ENCODE peak calls at places on chromosome 2, in ten cellular contexts. T is colonic mucosa; R is adrenal gland; K is CD8-positive, alpha-beta T cell; G is endodermal cell; S is Caco-2; M is MM.1S; U is tibial artery; A is upper lobe of left lung; J is testis. I is an unnamed sample. For H3K36me3, the result is how much of the 10 kb centered on the place peaks cover.

GRCh38 chr2:235082939-235083338 is 131.1 kb downstream of the SH3BP4 start:
- DNase-seq in S (no peak), U (no peak), G (peak), R (no peak), K (no peak), T (no peak), J (no peak), M (no peak), A (no peak), I (no peak)

GRCh38 chr2:23824777-23825212 is 102.1 kb downstream of the ATAD2B start:
- DNase-seq in R (no peak), K (no peak), M (peak), T (peak), U (no peak), G (peak), J (no peak), A (no peak), S (no peak), I (no peak)

GRCh38 chr2:128321421-128321775 is 2.7 kb upstream of the HS6ST1 start:
- DNase-seq in S (peak), T (no peak), R (no peak), A (peak), K (no peak), M (no peak), U (peak), J (peak), G (no peak), I (no peak)

GRCh38 chr2:47165001-47165555 is 10.0 kb upstream of the STPG4 start:
- DNase-seq in J (no peak), G (no peak), R (no peak), T (no peak), U (no peak), A (no peak), M (no peak), K (no peak), S (no peak), I (no peak)

GRCh38 chr2:33704352-33704751 is 105.3 kb upstream of the FAM98A start:
- DNase-seq in G (no peak), S (no peak), A (no peak), R (no peak), J (no peak), T (no peak), K (no peak), M (no peak), U (no peak), I (no peak)

GRCh38 chr2:40371525-40372277 is 80.2 kb downstream of the SLC8A1 start:
- DNase-seq in K (no peak), S (no peak), A (no peak), T (peak), G (peak), J (no peak), U (peak), M (no peak), R (peak), I (no peak)

GRCh38 chr2:44786045-44786817 is 155.3 kb upstream of the SIX3 start:
- DNase-seq in R (no peak), S (peak), T (no peak), U (no peak), A (no peak), G (no peak), K (no peak), J (no peak), M (no peak), I (no peak)

GRCh38 chr2:130759906-130760753 is 4.8 kb downstream of the AMER3 start:
- DNase-seq in A (no peak), J (no peak), S (no peak), T (no peak), R (peak), K (no peak), M (no peak), G (no peak), U (no peak), I (no peak)

GRCh38 chr2:17713291-17713690 is 40.3 kb downstream of the SMC6 start:
- DNase-seq in R (no peak), A (no peak), G (no peak), J (no peak), K (no peak), T (no peak), M (no peak), U (no peak), S (no peak), I (no peak)

GRCh38 chr2:38145226-38145625 is 69.3 kb upstream of the CYP1B1 start:
- DNase-seq in G (no peak), T (no peak), A (no peak), J (no peak), M (no peak), R (no peak), U (no peak), K (no peak), S (no peak), I (no peak)

GRCh38 chr2:132489150-132489549 is 72.5 kb downstream of the GPR39 start:
- DNase-seq in J (peak), G (peak), K (no peak), S (no peak), T (no peak), M (no peak), R (no peak), A (no peak), U (no peak), I (no peak)

GRCh38 chr2:106192752-106193490 is 1.2 kb downstream of the UXS1 start:
- DNase-seq in G (peak), T (peak), R (peak), K (peak), A (peak), S (no peak), J (peak), M (peak), U (no peak), I (no peak)

GRCh38 chr2:120735750-120736170 is at the start of gene GLI2:
- DNase-seq in R (peak), T (peak), S (peak), U (peak), A (peak), G (peak), J (peak), K (no peak), M (peak), I (no peak)

GRCh38 chr2:201796478-201796865 is 9.9 kb upstream of the CDK15 start:
- DNase-seq in A (no peak), K (no peak), U (no peak), T (no peak), R (no peak), M (peak), G (no peak), S (no peak), J (no peak), I (no peak)

GRCh38 chr2:143807677-143808076 is 678.5 kb downstream of the ARHGAP15 start:
- DNase-seq in G (no peak), J (no peak), A (peak), T (no peak), M (no peak), U (no peak), K (no peak), S (no peak), R (no peak), I (no peak)

GRCh38 chr2:56379066-56379465 is 195.3 kb downstream of the CCDC85A start:
- DNase-seq in U (no peak), G (no peak), K (no peak), A (no peak), R (no peak), T (no peak), J (no peak), M (no peak), S (no peak), I (no peak)

GRCh38 chr2:231987088-231987788 is 25.7 kb downstream of the DIS3L2 start:
- DNase-seq in U (no peak), T (no peak), K (no peak), R (no peak), A (no peak), J (no peak), G (no peak), S (no peak), M (no peak), I (no peak)

GRCh38 chr2:196538189-196538588 is 101.3 kb upstream of the CCDC150 start:
- DNase-seq in K (no peak), T (no peak), S (no peak), J (no peak), G (no peak), R (no peak), U (no peak), A (no peak), M (no peak), I (no peak)

GRCh38 chr2:96527990-96528679 is 8.4 kb upstream of the ARID5A start:
- DNase-seq in S (no peak), M (peak), K (peak), A (peak), T (no peak), J (peak), U (peak), G (no peak), R (peak), I (no peak)

GRCh38 chr2:189298481-189298880 is 118.9 kb upstream of the COL5A2 start:
- DNase-seq in U (no peak), K (no peak), S (no peak), J (no peak), M (no peak), R (no peak), T (no peak), A (no peak), G (no peak), I (no peak)

GRCh38 chr2:112841399-112842044 is 4.9 kb upstream of the IL1B start:
- DNase-seq in A (no peak), K (no peak), M (no peak), G (no peak), R (no peak), J (no peak), U (no peak), T (no peak), S (no peak), I (no peak)

GRCh38 chr2:207765960-207766582 is 3.6 kb downstream of the FZD5 start:
- DNase-seq in M (no peak), U (no peak), T (no peak), A (no peak), G (peak), K (no peak), S (no peak), R (no peak), J (no peak), I (no peak)

GRCh38 chr2:239780236-239780997 is 244.7 kb downstream of the NDUFA10 start:
- DNase-seq in M (no peak), K (no peak), R (no peak), T (no peak), U (peak), S (no peak), A (peak), J (no peak), G (peak), I (no peak)

GRCh38 chr2:217932661-217933325 is 70.0 kb downstream of the TNS1 start:
- DNase-seq in J (no peak), A (no peak), R (peak), G (no peak), S (no peak), T (no peak), U (no peak), K (no peak), M (no peak), I (no peak)

GRCh38 chr2:128091691-128092050 is 671 bp downstream of the UGGT1 start:
- DNase-seq in J (no peak), A (no peak), K (no peak), R (no peak), T (no peak), G (no peak), S (no peak), U (no peak), M (peak), I (no peak)

GRCh38 chr2:71831208-71831577 is 316.5 kb downstream of the CYP26B1 start:
- DNase-seq in T (no peak), R (no peak), U (peak), J (no peak), S (no peak), M (no peak), K (no peak), G (peak), A (no peak), I (no peak)

GRCh38 chr2:1233280-1233679 is 180.0 kb upstream of the TPO start:
- DNase-seq in S (no peak), J (no peak), T (no peak), K (no peak), A (peak), U (no peak), M (no peak), G (no peak), R (no peak), I (no peak)

GRCh38 chr2:667332-668000 is 9.7 kb downstream of the TMEM18 start:
- DNase-seq in G (no peak), U (no peak), M (no peak), S (no peak), R (peak), A (no peak), J (no peak), K (no peak), T (no peak), I (no peak)

GRCh38 chr2:149744845-149745244 is 157.3 kb upstream of the MMADHC start:
- DNase-seq in J (no peak), A (no peak), M (no peak), T (no peak), K (no peak), R (no peak), U (no peak), G (no peak), S (no peak), I (no peak)

GRCh38 chr2:108305901-108306300 is 17.2 kb downstream of the SULT1C2 start:
- DNase-seq in J (no peak), G (no peak), M (no peak), R (no peak), A (no peak), T (no peak), U (no peak), S (no peak), K (no peak), I (no peak)

GRCh38 chr2:134288814-134289213 is 34.9 kb downstream of the MGAT5 start:
- DNase-seq in U (no peak), K (peak), T (no peak), A (no peak), S (no peak), G (no peak), J (no peak), M (no peak), R (no peak), I (no peak)

GRCh38 chr2:1717129-1717528 is 27.2 kb downstream of the PXDN start:
- DNase-seq in M (no peak), T (no peak), S (no peak), J (peak), K (no peak), R (no peak), G (peak), A (no peak), U (no peak), I (no peak)

GRCh38 chr2:113202305-113203216 is 28.8 kb downstream of the PSD4 start:
- DNase-seq in U (peak), M (no peak), K (no peak), R (peak), T (no peak), G (peak), S (no peak), J (no peak), A (no peak), I (no peak)

GRCh38 chr2:70615222-70615621 is 61.6 kb upstream of the TGFA start:
- DNase-seq in R (no peak), G (no peak), T (no peak), U (no peak), A (no peak), K (no peak), M (no peak), J (no peak), S (no peak), I (no peak)

GRCh38 chr2:177334940-177335543 is 57.5 kb upstream of the AGPS start:
- DNase-seq in S (no peak), G (no peak), K (no peak), R (no peak), J (peak), M (peak), T (no peak), A (peak), U (no peak), I (no peak)

GRCh38 chr2:240140511-240140910 is at the start of gene OTOS:
- DNase-seq in M (no peak), U (peak), T (no peak), A (no peak), J (no peak), S (no peak), R (no peak), G (no peak), K (no peak), I (no peak)

GRCh38 chr2:61604433-61604832 is 66.3 kb upstream of the XPO1 start:
- DNase-seq in R (no peak), K (no peak), G (no peak), J (no peak), S (no peak), A (no peak), M (no peak), T (no peak), U (no peak), I (no peak)

GRCh38 chr2:74577448-74577847 is 22.9 kb downstream of the DOK1 start:
- DNase-seq in G (no peak), S (no peak), A (peak), J (no peak), U (no peak), M (no peak), R (no peak), K (no peak), T (no peak), I (no peak)

GRCh38 chr2:133817680-133818566 is 249.7 kb upstream of the NCKAP5 start:
- DNase-seq in J (no peak), K (no peak), S (peak), A (no peak), G (no peak), T (no peak), M (no peak), U (no peak), R (no peak), I (no peak)

DNA sequence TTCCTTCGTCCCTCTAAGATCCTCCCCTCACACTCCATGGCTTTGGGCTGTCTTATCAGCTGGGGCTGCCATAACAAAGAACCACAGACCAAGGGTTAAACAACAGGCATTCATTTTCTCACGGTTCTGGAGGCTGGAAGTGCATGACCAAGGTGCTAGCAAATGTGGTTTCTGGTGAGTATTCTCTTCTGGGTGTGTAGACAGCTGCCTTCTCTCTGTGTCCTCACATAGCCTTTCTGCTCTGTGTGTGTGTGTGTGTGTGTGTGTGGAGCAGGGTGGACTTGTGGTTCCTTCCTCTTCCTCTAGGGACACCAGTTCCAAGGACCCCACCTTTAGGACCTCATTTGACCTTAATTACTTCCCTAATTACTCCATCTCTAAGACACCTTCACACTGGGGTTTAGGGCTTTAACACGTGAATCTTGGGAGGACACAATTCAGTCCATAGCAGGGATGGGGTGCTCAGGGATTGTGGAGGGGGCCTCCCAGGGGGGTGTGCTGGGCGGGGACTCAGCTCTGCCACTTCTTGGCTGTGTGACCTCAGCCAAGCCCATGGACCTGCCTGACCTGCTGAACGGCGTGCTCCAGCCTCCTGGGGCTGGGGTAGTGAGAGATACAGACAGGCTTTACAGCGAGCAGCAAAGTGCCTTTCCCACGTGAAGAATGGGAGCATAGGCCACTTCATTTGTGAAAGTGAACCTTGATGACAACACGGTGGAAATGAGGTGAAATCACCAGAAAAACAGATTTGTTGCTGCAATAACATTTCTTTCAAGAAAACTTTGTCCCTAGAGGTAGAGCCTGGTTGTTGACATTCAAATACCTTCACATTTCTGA is 38.1 kb downstream of the ACKR3 start:
- DNase-seq in K (no peak), J (no peak), G (peak), U (no peak), S (peak), T (no peak), A (no peak), R (no peak), M (no peak), I (no peak)
- TF ChIP-seq CTCF in K (no peak), J (no peak), G (peak), U (no peak), S (no peak), T (no peak), A (no peak), R (no peak), M (no peak), I (no peak)

DNA sequence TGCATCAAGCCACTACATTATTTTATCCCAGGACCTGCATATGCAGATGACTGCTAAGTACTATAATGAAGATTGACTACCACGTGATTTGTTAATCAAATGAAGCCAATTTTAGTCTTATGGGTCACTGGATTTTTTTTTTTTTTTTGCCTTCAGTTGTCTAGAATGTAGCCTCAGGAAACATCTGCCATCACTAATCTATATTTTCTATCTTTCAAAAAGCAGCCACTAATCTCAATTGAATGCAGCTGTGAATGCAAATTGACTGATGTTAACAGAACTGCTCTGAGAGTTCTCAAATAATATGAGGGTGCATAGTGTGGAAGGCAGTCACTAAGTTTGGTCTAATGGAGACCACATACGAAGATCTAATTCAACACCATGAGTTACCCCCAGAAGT is 106.3 kb downstream of the ABCA12 start:
- DNase-seq in A (no peak), R (no peak), J (no peak), G (no peak), U (no peak), M (no peak), K (no peak), S (no peak), T (no peak), I (no peak)
- H3K36me3 ChIP-seq in A (under half), R (under half), J (under half), G (under half), U (under half), M (under half), K (under half), S (under half), T (under half), I (under half)

DNA sequence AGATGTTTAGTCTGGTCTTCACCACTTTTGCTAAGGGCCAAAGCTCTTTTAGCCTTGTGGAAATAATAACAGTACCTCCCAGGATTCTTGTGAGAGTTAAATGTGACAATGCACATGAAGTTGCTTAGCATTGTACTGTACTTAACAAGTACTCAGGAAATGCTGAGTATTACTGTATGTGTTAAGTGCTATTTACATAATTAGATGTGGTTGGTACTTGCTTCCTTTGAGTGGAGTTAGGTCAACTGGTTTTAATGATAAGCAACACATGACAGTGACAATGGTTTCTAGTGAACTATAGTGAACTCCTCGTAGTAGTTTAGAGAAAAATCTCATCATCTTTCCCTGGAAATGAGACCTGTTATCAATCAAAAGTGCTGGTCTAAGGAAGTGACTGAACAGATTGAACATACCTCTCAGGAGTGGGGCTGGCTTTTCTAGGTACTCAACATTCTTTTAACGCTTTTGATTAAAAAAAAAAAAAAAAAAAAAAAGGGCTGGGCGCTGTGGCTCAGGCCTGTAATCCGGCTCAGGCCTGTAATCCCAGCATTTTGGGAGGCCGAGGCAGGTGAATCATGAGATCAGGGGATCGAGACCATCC is 29.2 kb upstream of the ZDBF2 start:
- DNase-seq in T (no peak), R (no peak), M (peak), G (no peak), S (no peak), A (no peak), K (no peak), J (no peak), U (no peak), I (no peak)
- H3K4me3 ChIP-seq in T (no peak), R (no peak), M (no peak), G (no peak), S (no peak), A (no peak), K (no peak), J (no peak), U (no peak), I (no peak)

DNA sequence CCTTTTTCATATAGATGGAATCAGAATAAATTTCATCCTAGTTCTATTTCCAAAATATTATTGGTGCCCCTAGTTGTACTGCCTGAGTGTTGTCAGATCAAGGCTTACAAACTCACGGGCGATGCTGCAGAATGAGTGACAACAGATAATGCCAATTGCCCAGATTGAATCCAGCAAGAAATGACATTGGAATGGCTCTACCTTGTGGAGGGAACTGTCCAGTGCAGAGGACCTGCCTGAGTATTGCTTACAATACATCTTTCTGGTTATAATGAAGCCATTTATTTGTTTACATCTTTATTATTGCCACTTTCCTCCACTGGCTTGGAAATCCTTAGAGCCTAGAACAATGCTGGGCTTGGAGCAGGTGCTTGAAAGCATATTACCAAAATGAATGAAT is 7.8 kb upstream of the IL1R2 start:
- DNase-seq in U (no peak), G (no peak), S (no peak), T (no peak), K (no peak), J (no peak), M (no peak), R (no peak), A (no peak), I (no peak)
- TF ChIP-seq CTCF in U (peak), G (peak), S (peak), T (peak), K (no peak), J (peak), M (no peak), R (no peak), A (no peak), I (peak)